ENCODE peak calls at places on chromosomes 1 and 21, in ten cellular contexts. N, H, R, V, J, C, Z, L, Y and K are unnamed samples.

GRCh38 chr1:198837276-198838021 is 198.6 kb downstream of the PTPRC start:
- DNase-seq in N (no peak), H (peak), R (peak), V (no peak), J (no peak), C (no peak), Z (no peak), L (no peak), Y (no peak), K (no peak)

GRCh38 chr1:56297191-56297590 is 282.2 kb downstream of the PLPP3 start:
- DNase-seq in N (no peak), H (no peak), R (no peak), V (no peak), J (no peak), C (no peak), Z (no peak), L (no peak), Y (no peak), K (no peak)

GRCh38 chr1:6026095-6026809 is 19.4 kb upstream of the KCNAB2 start:
- DNase-seq in N (peak), H (peak), R (peak), V (no peak), J (peak), C (peak), Z (peak), L (peak), Y (peak), K (peak)

GRCh38 chr1:1065265-1065939 is 8.7 kb downstream of the RNF223 start:
- DNase-seq in N (no peak), H (no peak), R (no peak), V (no peak), J (no peak), C (no peak), Z (no peak), L (no peak), Y (no peak), K (no peak)

GRCh38 chr1:204108312-204109141 is 35.6 kb downstream of the SOX13 start:
- DNase-seq in N (no peak), H (no peak), R (no peak), V (no peak), J (no peak), C (no peak), Z (no peak), L (no peak), Y (no peak), K (no peak)

GRCh38 chr1:3074800-3075199 is 5.8 kb downstream of the PRDM16 start:
- DNase-seq in N (no peak), H (no peak), R (no peak), V (no peak), J (no peak), C (no peak), Z (no peak), L (no peak), Y (no peak), K (no peak)

GRCh38 chr21:38921511-38922215 is 115.9 kb downstream of the ETS2 start:
- DNase-seq in N (no peak), H (peak), R (no peak), V (no peak), J (no peak), C (peak), Z (no peak), L (no peak), Y (no peak), K (no peak)

GRCh38 chr1:11530731-11531311 is 51.9 kb downstream of the DISP3 start:
- DNase-seq in N (no peak), H (no peak), R (no peak), V (no peak), J (no peak), C (no peak), Z (no peak), L (no peak), Y (no peak), K (no peak)

GRCh38 chr1:182575540-182576149 is 13.4 kb downstream of the RNASEL start:
- DNase-seq in N (no peak), H (no peak), R (no peak), V (no peak), J (no peak), C (peak), Z (peak), L (no peak), Y (no peak), K (no peak)

GRCh38 chr21:40671721-40672120 is 175.2 kb downstream of the DSCAM start:
- DNase-seq in N (no peak), H (no peak), R (no peak), V (no peak), J (no peak), C (no peak), Z (peak), L (no peak), Y (no peak), K (no peak)

GRCh38 chr1:110210604-110211502 is 739 bp downstream of the KCNC4 start:
- DNase-seq in N (no peak), H (peak), R (peak), V (no peak), J (peak), C (no peak), Z (peak), L (no peak), Y (peak), K (peak)

GRCh38 chr1:213984387-213985180 is 3.2 kb upstream of the PROX1 start:
- DNase-seq in N (no peak), H (no peak), R (no peak), V (no peak), J (no peak), C (no peak), Z (no peak), L (no peak), Y (no peak), K (no peak)

GRCh38 chr1:24186993-24187790 is at the start of gene IFNLR1:
- DNase-seq in N (peak), H (peak), R (peak), V (no peak), J (no peak), C (no peak), Z (peak), L (no peak), Y (peak), K (peak)

GRCh38 chr1:223519116-223519515 is 125.9 kb downstream of the CCDC185 start:
- DNase-seq in N (no peak), H (no peak), R (no peak), V (no peak), J (no peak), C (no peak), Z (no peak), L (no peak), Y (no peak), K (no peak)

GRCh38 chr1:39649786-39650185 is 10.3 kb upstream of the HEYL start:
- DNase-seq in N (no peak), H (no peak), R (no peak), V (no peak), J (no peak), C (no peak), Z (no peak), L (no peak), Y (no peak), K (no peak)

GRCh38 chr1:16145988-16146887 is 9.6 kb downstream of the EPHA2 start:
- DNase-seq in N (no peak), H (peak), R (no peak), V (peak), J (no peak), C (peak), Z (peak), L (no peak), Y (no peak), K (no peak)

GRCh38 chr21:42847051-42847707 is 32.2 kb downstream of the WDR4 start:
- DNase-seq in N (no peak), H (no peak), R (peak), V (no peak), J (no peak), C (no peak), Z (no peak), L (no peak), Y (peak), K (no peak)

GRCh38 chr1:208121965-208122364 is 122.2 kb downstream of the PLXNA2 start:
- DNase-seq in N (no peak), H (no peak), R (peak), V (no peak), J (no peak), C (no peak), Z (no peak), L (no peak), Y (no peak), K (no peak)

GRCh38 chr1:173267453-173267945 is 60.4 kb upstream of the TNFSF4 start:
- DNase-seq in N (no peak), H (no peak), R (peak), V (peak), J (no peak), C (peak), Z (peak), L (no peak), Y (no peak), K (no peak)

GRCh38 chr21:42986125-42986783 is 11.9 kb downstream of the PKNOX1 start:
- DNase-seq in N (no peak), H (no peak), R (no peak), V (no peak), J (no peak), C (no peak), Z (no peak), L (no peak), Y (no peak), K (no peak)

GRCh38 chr1:208059328-208060017 is 148.5 kb upstream of the CD34 start:
- DNase-seq in N (no peak), H (no peak), R (no peak), V (no peak), J (no peak), C (no peak), Z (no peak), L (no peak), Y (no peak), K (no peak)

GRCh38 chr1:232594018-232594502 is 35.9 kb downstream of the SIPA1L2 start:
- DNase-seq in N (no peak), H (no peak), R (no peak), V (no peak), J (no peak), C (no peak), Z (no peak), L (no peak), Y (no peak), K (no peak)

GRCh38 chr1:215923129-215923824 is 356.2 kb downstream of the KCTD3 start:
- DNase-seq in N (no peak), H (no peak), R (no peak), V (no peak), J (no peak), C (peak), Z (no peak), L (no peak), Y (no peak), K (no peak)

GRCh38 chr1:175864183-175864582 is 120.8 kb upstream of the TNR start:
- DNase-seq in N (no peak), H (no peak), R (no peak), V (no peak), J (no peak), C (no peak), Z (no peak), L (no peak), Y (no peak), K (no peak)

GRCh38 chr1:236144033-236144432 is 1.7 kb downstream of the GPR137B start:
- DNase-seq in N (no peak), H (no peak), R (no peak), V (no peak), J (no peak), C (no peak), Z (no peak), L (no peak), Y (no peak), K (no peak)

GRCh38 chr1:230321741-230322420 is 104.3 kb downstream of the PGBD5 start:
- DNase-seq in N (no peak), H (no peak), R (no peak), V (no peak), J (no peak), C (no peak), Z (no peak), L (no peak), Y (no peak), K (no peak)

GRCh38 chr1:107344268-107344667 is 203.4 kb downstream of the NTNG1 start:
- DNase-seq in N (no peak), H (no peak), R (no peak), V (no peak), J (no peak), C (no peak), Z (no peak), L (no peak), Y (no peak), K (no peak)

GRCh38 chr1:216542263-216542662 is 119.0 kb upstream of the USH2A start:
- DNase-seq in N (no peak), H (no peak), R (no peak), V (no peak), J (no peak), C (no peak), Z (no peak), L (no peak), Y (no peak), K (no peak)

GRCh38 chr1:153611024-153611352 is 1.9 kb downstream of the S100A16 start:
- DNase-seq in N (no peak), H (no peak), R (no peak), V (no peak), J (no peak), C (peak), Z (peak), L (no peak), Y (no peak), K (no peak)

GRCh38 chr1:243850368-243851128 is 505 bp upstream of the AKT3 start:
- DNase-seq in N (peak), H (peak), R (peak), V (peak), J (peak), C (peak), Z (peak), L (peak), Y (peak), K (peak)

GRCh38 chr1:170071378-170071777 is 3.1 kb downstream of the KIFAP3 start:
- DNase-seq in N (no peak), H (no peak), R (no peak), V (no peak), J (no peak), C (no peak), Z (no peak), L (no peak), Y (no peak), K (no peak)

GRCh38 chr1:94026869-94027388 is 94.0 kb downstream of the ABCA4 start:
- DNase-seq in N (no peak), H (no peak), R (no peak), V (no peak), J (no peak), C (no peak), Z (no peak), L (no peak), Y (no peak), K (no peak)

GRCh38 chr1:197269053-197269452 is 1.0 kb downstream of the CRB1 start:
- DNase-seq in N (no peak), H (no peak), R (peak), V (no peak), J (peak), C (no peak), Z (no peak), L (no peak), Y (no peak), K (no peak)

GRCh38 chr1:30044745-30045144 is 678.6 kb downstream of the MATN1 start:
- DNase-seq in N (no peak), H (no peak), R (no peak), V (no peak), J (no peak), C (no peak), Z (no peak), L (no peak), Y (no peak), K (no peak)

GRCh38 chr1:29284286-29284960 is 48.1 kb downstream of the PTPRU start:
- DNase-seq in N (no peak), H (no peak), R (no peak), V (no peak), J (no peak), C (no peak), Z (no peak), L (no peak), Y (no peak), K (no peak)